ENCODE peak calls at places on chromosome 21, in seven cellular contexts. One of them, this sample, is unnamed.

GRCh38 chr21:14070049-14070893 is 140.5 kb downstream of the LIPI start:
- DNase-seq in BJ: no peak
- DNase-seq in brain microvascular endothelial cell: no peak
- DNase-seq in B cell: no peak
- DNase-seq in A549: no peak
- DNase-seq in AG04450: no peak
- DNase-seq in progenitor cell of endocrine pancreas: no peak
- DNase-seq in this sample: no peak

GRCh38 chr21:27406297-27407009 is 439.6 kb upstream of the ADAMTS5 start:
- DNase-seq in brain microvascular endothelial cell: no peak
- DNase-seq in AG04450: no peak
- DNase-seq in A549: no peak
- DNase-seq in progenitor cell of endocrine pancreas: no peak
- DNase-seq in BJ: no peak
- DNase-seq in B cell: no peak
- DNase-seq in this sample: no peak

GRCh38 chr21:43272591-43272990 is 103.8 kb downstream of the CRYAA start:
- DNase-seq in BJ: no peak
- DNase-seq in A549: no peak
- DNase-seq in progenitor cell of endocrine pancreas: no peak
- DNase-seq in B cell: no peak
- DNase-seq in AG04450: no peak
- DNase-seq in brain microvascular endothelial cell: no peak
- DNase-seq in this sample: no peak

GRCh38 chr21:26753822-26754221 is 91.4 kb downstream of the ADAMTS1 start:
- DNase-seq in AG04450: no peak
- DNase-seq in A549: no peak
- DNase-seq in BJ: no peak
- DNase-seq in progenitor cell of endocrine pancreas: no peak
- DNase-seq in brain microvascular endothelial cell: no peak
- DNase-seq in B cell: no peak
- DNase-seq in this sample: no peak

GRCh38 chr21:33069994-33070811 is at the start of gene OLIG1:
- DNase-seq in B cell: no peak
- DNase-seq in BJ: no peak
- DNase-seq in brain microvascular endothelial cell: no peak
- DNase-seq in progenitor cell of endocrine pancreas: peak
- DNase-seq in A549: peak
- DNase-seq in AG04450: no peak
- DNase-seq in this sample: peak

GRCh38 chr21:44509539-44509938 is 30.5 kb downstream of the KRTAP10-1 start:
- DNase-seq in A549: no peak
- DNase-seq in B cell: no peak
- DNase-seq in brain microvascular endothelial cell: no peak
- DNase-seq in progenitor cell of endocrine pancreas: no peak
- DNase-seq in AG04450: no peak
- DNase-seq in BJ: no peak
- DNase-seq in this sample: no peak

GRCh38 chr21:43262427-43262826 is 93.6 kb downstream of the CRYAA start:
- DNase-seq in B cell: no peak
- DNase-seq in BJ: no peak
- DNase-seq in brain microvascular endothelial cell: no peak
- DNase-seq in progenitor cell of endocrine pancreas: no peak
- DNase-seq in AG04450: no peak
- DNase-seq in A549: no peak
- DNase-seq in this sample: no peak

GRCh38 chr21:33850985-33851384 is 64.6 kb downstream of the ATP5PO start:
- DNase-seq in B cell: no peak
- DNase-seq in AG04450: no peak
- DNase-seq in BJ: no peak
- DNase-seq in A549: no peak
- DNase-seq in brain microvascular endothelial cell: no peak
- DNase-seq in progenitor cell of endocrine pancreas: no peak
- DNase-seq in this sample: no peak

GRCh38 chr21:21666689-21667088 is 668.5 kb downstream of the NCAM2 start:
- DNase-seq in BJ: no peak
- DNase-seq in A549: no peak
- DNase-seq in B cell: no peak
- DNase-seq in progenitor cell of endocrine pancreas: no peak
- DNase-seq in AG04450: no peak
- DNase-seq in brain microvascular endothelial cell: no peak
- DNase-seq in this sample: no peak

GRCh38 chr21:46431448-46431847 is 27.2 kb upstream of the DIP2A start:
- DNase-seq in brain microvascular endothelial cell: no peak
- DNase-seq in progenitor cell of endocrine pancreas: no peak
- DNase-seq in AG04450: no peak
- DNase-seq in BJ: no peak
- DNase-seq in A549: no peak
- DNase-seq in B cell: no peak
- DNase-seq in this sample: no peak

GRCh38 chr21:43845386-43845785 is 19.6 kb upstream of the AGPAT3 start:
- DNase-seq in AG04450: no peak
- DNase-seq in BJ: no peak
- DNase-seq in progenitor cell of endocrine pancreas: no peak
- DNase-seq in B cell: no peak
- DNase-seq in brain microvascular endothelial cell: no peak
- DNase-seq in A549: no peak
- DNase-seq in this sample: no peak

GRCh38 chr21:45386728-45387371 is 18.1 kb upstream of the COL18A1 start:
- DNase-seq in B cell: no peak
- DNase-seq in BJ: peak
- DNase-seq in brain microvascular endothelial cell: peak
- DNase-seq in A549: no peak
- DNase-seq in AG04450: peak
- DNase-seq in progenitor cell of endocrine pancreas: no peak
- DNase-seq in this sample: no peak

GRCh38 chr21:43209575-43210453 is 41.0 kb downstream of the CRYAA start:
- DNase-seq in progenitor cell of endocrine pancreas: peak
- DNase-seq in AG04450: no peak
- DNase-seq in A549: peak
- DNase-seq in BJ: no peak
- DNase-seq in B cell: peak
- DNase-seq in brain microvascular endothelial cell: peak
- DNase-seq in this sample: no peak

GRCh38 chr21:36873511-36873910 is 93.0 kb downstream of the HLCS start:
- DNase-seq in B cell: no peak
- DNase-seq in progenitor cell of endocrine pancreas: no peak
- DNase-seq in brain microvascular endothelial cell: no peak
- DNase-seq in BJ: no peak
- DNase-seq in AG04450: no peak
- DNase-seq in A549: no peak
- DNase-seq in this sample: no peak

GRCh38 chr21:14545906-14546480 is at the start of gene SAMSN1:
- DNase-seq in brain microvascular endothelial cell: peak
- DNase-seq in AG04450: no peak
- DNase-seq in progenitor cell of endocrine pancreas: no peak
- DNase-seq in A549: no peak
- DNase-seq in BJ: no peak
- DNase-seq in B cell: peak
- DNase-seq in this sample: no peak

GRCh38 chr21:25496825-25497482 is 110.3 kb downstream of the MRPL39 start:
- DNase-seq in brain microvascular endothelial cell: no peak
- DNase-seq in progenitor cell of endocrine pancreas: no peak
- DNase-seq in A549: no peak
- DNase-seq in B cell: no peak
- DNase-seq in BJ: no peak
- DNase-seq in AG04450: peak
- DNase-seq in this sample: peak

GRCh38 chr21:30337644-30338170 is at the start of gene KRTAP27-1:
- DNase-seq in AG04450: no peak
- DNase-seq in A549: no peak
- DNase-seq in BJ: no peak
- DNase-seq in progenitor cell of endocrine pancreas: no peak
- DNase-seq in brain microvascular endothelial cell: no peak
- DNase-seq in B cell: no peak
- DNase-seq in this sample: no peak

GRCh38 chr21:16587671-16588379 is 858.0 kb downstream of the USP25 start:
- DNase-seq in AG04450: no peak
- DNase-seq in progenitor cell of endocrine pancreas: no peak
- DNase-seq in brain microvascular endothelial cell: no peak
- DNase-seq in A549: no peak
- DNase-seq in B cell: no peak
- DNase-seq in BJ: peak
- DNase-seq in this sample: no peak

GRCh38 chr21:26717146-26717739 is 128.0 kb downstream of the ADAMTS1 start:
- DNase-seq in B cell: no peak
- DNase-seq in BJ: no peak
- DNase-seq in progenitor cell of endocrine pancreas: no peak
- DNase-seq in brain microvascular endothelial cell: no peak
- DNase-seq in A549: peak
- DNase-seq in AG04450: no peak
- DNase-seq in this sample: no peak

GRCh38 chr21:44443291-44443890 is 11.9 kb upstream of the LRRC3 start:
- DNase-seq in B cell: peak
- DNase-seq in A549: no peak
- DNase-seq in AG04450: no peak
- DNase-seq in progenitor cell of endocrine pancreas: no peak
- DNase-seq in BJ: no peak
- DNase-seq in brain microvascular endothelial cell: no peak
- DNase-seq in this sample: no peak

GRCh38 chr21:28397040-28397439 is 595.6 kb downstream of the LTN1 start:
- DNase-seq in B cell: no peak
- DNase-seq in brain microvascular endothelial cell: no peak
- DNase-seq in A549: no peak
- DNase-seq in AG04450: no peak
- DNase-seq in progenitor cell of endocrine pancreas: no peak
- DNase-seq in BJ: no peak
- DNase-seq in this sample: no peak

GRCh38 chr21:30194701-30195299 is 21.1 kb downstream of the CLDN8 start:
- DNase-seq in A549: no peak
- DNase-seq in brain microvascular endothelial cell: peak
- DNase-seq in progenitor cell of endocrine pancreas: no peak
- DNase-seq in AG04450: no peak
- DNase-seq in BJ: no peak
- DNase-seq in B cell: no peak
- DNase-seq in this sample: no peak

GRCh38 chr21:45164838-45165237 is 90.5 kb downstream of the ADARB1 start:
- DNase-seq in brain microvascular endothelial cell: no peak
- DNase-seq in A549: no peak
- DNase-seq in progenitor cell of endocrine pancreas: no peak
- DNase-seq in B cell: no peak
- DNase-seq in AG04450: no peak
- DNase-seq in BJ: no peak
- DNase-seq in this sample: no peak

GRCh38 chr21:27070881-27071670 is 104.2 kb upstream of the ADAMTS5 start:
- DNase-seq in B cell: no peak
- DNase-seq in brain microvascular endothelial cell: no peak
- DNase-seq in AG04450: no peak
- DNase-seq in progenitor cell of endocrine pancreas: no peak
- DNase-seq in BJ: no peak
- DNase-seq in A549: no peak
- DNase-seq in this sample: no peak

GRCh38 chr21:45819478-45820170 is 161.9 kb upstream of the COL6A1 start:
- DNase-seq in BJ: no peak
- DNase-seq in progenitor cell of endocrine pancreas: no peak
- DNase-seq in AG04450: no peak
- DNase-seq in A549: no peak
- DNase-seq in B cell: no peak
- DNase-seq in brain microvascular endothelial cell: no peak
- DNase-seq in this sample: peak

GRCh38 chr21:46154955-46155513 is 345 bp downstream of the FTCD start:
- DNase-seq in B cell: no peak
- DNase-seq in progenitor cell of endocrine pancreas: no peak
- DNase-seq in BJ: no peak
- DNase-seq in brain microvascular endothelial cell: no peak
- DNase-seq in AG04450: no peak
- DNase-seq in A549: no peak
- DNase-seq in this sample: no peak

GRCh38 chr21:39612233-39613028 is at the start of gene B3GALT5:
- DNase-seq in A549: no peak
- DNase-seq in B cell: no peak
- DNase-seq in BJ: no peak
- DNase-seq in progenitor cell of endocrine pancreas: peak
- DNase-seq in AG04450: no peak
- DNase-seq in brain microvascular endothelial cell: no peak
- DNase-seq in this sample: no peak
- TF ChIP-seq CTCF in A549: no peak
- TF ChIP-seq CTCF in B cell: no peak
- TF ChIP-seq CTCF in BJ: no peak
- TF ChIP-seq CTCF in progenitor cell of endocrine pancreas: peak
- TF ChIP-seq CTCF in AG04450: no peak
- TF ChIP-seq CTCF in brain microvascular endothelial cell: no peak
- TF ChIP-seq CTCF in this sample: no peak

GRCh38 chr21:35222541-35222941 is 173.4 kb upstream of the RUNX1 start:
- DNase-seq in B cell: peak
- DNase-seq in AG04450: no peak
- DNase-seq in A549: no peak
- DNase-seq in BJ: no peak
- DNase-seq in brain microvascular endothelial cell: no peak
- DNase-seq in progenitor cell of endocrine pancreas: no peak
- DNase-seq in this sample: peak
- TF ChIP-seq CTCF in B cell: no peak
- TF ChIP-seq CTCF in AG04450: no peak
- TF ChIP-seq CTCF in A549: no peak
- TF ChIP-seq CTCF in BJ: no peak
- TF ChIP-seq CTCF in brain microvascular endothelial cell: no peak
- TF ChIP-seq CTCF in progenitor cell of endocrine pancreas: no peak
- TF ChIP-seq CTCF in this sample: no peak

GRCh38 chr21:41671212-41671762 is 95.6 kb downstream of the RIPK4 start:
- DNase-seq in progenitor cell of endocrine pancreas: no peak
- DNase-seq in A549: no peak
- DNase-seq in BJ: no peak
- DNase-seq in brain microvascular endothelial cell: no peak
- DNase-seq in AG04450: no peak
- DNase-seq in B cell: no peak
- DNase-seq in this sample: no peak
- TF ChIP-seq CTCF in progenitor cell of endocrine pancreas: no peak
- TF ChIP-seq CTCF in A549: no peak
- TF ChIP-seq CTCF in BJ: no peak
- TF ChIP-seq CTCF in brain microvascular endothelial cell: no peak
- TF ChIP-seq CTCF in AG04450: no peak
- TF ChIP-seq CTCF in B cell: no peak
- TF ChIP-seq CTCF in this sample: no peak

GRCh38 chr21:39659070-39659815 is 46.5 kb downstream of the B3GALT5 start:
- DNase-seq in brain microvascular endothelial cell: no peak
- DNase-seq in progenitor cell of endocrine pancreas: no peak
- DNase-seq in BJ: no peak
- DNase-seq in B cell: no peak
- DNase-seq in A549: no peak
- DNase-seq in AG04450: no peak
- DNase-seq in this sample: no peak

GRCh38 chr21:39661121-39661520 is 48.4 kb downstream of the B3GALT5 start:
- DNase-seq in BJ: no peak
- DNase-seq in brain microvascular endothelial cell: no peak
- DNase-seq in B cell: no peak
- DNase-seq in AG04450: no peak
- DNase-seq in progenitor cell of endocrine pancreas: no peak
- DNase-seq in A549: no peak
- DNase-seq in this sample: no peak

GRCh38 chr21:39661740-39662139 is 49.0 kb downstream of the B3GALT5 start:
- DNase-seq in BJ: no peak
- DNase-seq in A549: no peak
- DNase-seq in B cell: no peak
- DNase-seq in progenitor cell of endocrine pancreas: no peak
- DNase-seq in AG04450: no peak
- DNase-seq in brain microvascular endothelial cell: no peak
- DNase-seq in this sample: no peak

GRCh38 chr21:39660596-39660995 is 47.9 kb downstream of the B3GALT5 start:
- DNase-seq in AG04450: peak
- DNase-seq in brain microvascular endothelial cell: peak
- DNase-seq in B cell: no peak
- DNase-seq in BJ: peak
- DNase-seq in A549: peak
- DNase-seq in progenitor cell of endocrine pancreas: no peak
- DNase-seq in this sample: no peak

GRCh38 chr21:39660191-39660590 is 47.5 kb downstream of the B3GALT5 start:
- DNase-seq in progenitor cell of endocrine pancreas: no peak
- DNase-seq in AG04450: peak
- DNase-seq in brain microvascular endothelial cell: peak
- DNase-seq in BJ: no peak
- DNase-seq in A549: no peak
- DNase-seq in B cell: no peak
- DNase-seq in this sample: no peak
- TF ChIP-seq CTCF in progenitor cell of endocrine pancreas: no peak
- TF ChIP-seq CTCF in AG04450: no peak
- TF ChIP-seq CTCF in brain microvascular endothelial cell: no peak
- TF ChIP-seq CTCF in BJ: no peak
- TF ChIP-seq CTCF in A549: no peak
- TF ChIP-seq CTCF in B cell: no peak
- TF ChIP-seq CTCF in this sample: no peak

This sample was measured in GM06990.